ENCODE peak calls at places on chromosomes 12 and 14, in six cellular contexts. L is mucosa of gallbladder; G is activated CD8-positive, alpha-beta memory T cell treated with anti-CD3 and anti-CD28 coated beads for 4 hours; Z is Right ventricle myocardium superior; S is NCI-H1436; R is cardiac fibroblast. V is an unnamed sample.

GRCh38 chr12:68189766-68190700 is 30.5 kb upstream of the IFNG start:
- DNase-seq in L (no peak), G (peak; percentile 12), Z (no peak), S (no peak), R (peak; percentile 23), V (no peak)

GRCh38 chr12:131112690-131113290 is 159.1 kb downstream of the ADGRD1 start:
- DNase-seq in L (no peak), G (no peak), Z (peak; percentile 24), S (no peak), R (no peak), V (no peak)

GRCh38 chr14:93269341-93270068 is 62.4 kb downstream of the UBR7 start:
- DNase-seq in L (no peak), G (no peak), Z (no peak), S (no peak), R (peak; percentile 36), V (peak; percentile 42)

GRCh38 chr12:124305136-124305535 is 10.2 kb downstream of the RFLNA start:
- DNase-seq in L (no peak), G (no peak), Z (peak; percentile 20), S (no peak), R (no peak), V (no peak)

GRCh38 chr14:38129705-38130104 is 78.0 kb upstream of the SSTR1 start:
- DNase-seq in L (no peak), G (no peak), Z (no peak), S (no peak), R (no peak), V (no peak)

GRCh38 chr12:93751864-93752610 is 74.9 kb downstream of the CRADD start:
- DNase-seq in L (no peak), G (no peak), Z (no peak), S (no peak), R (peak; percentile 18), V (peak; percentile 61)

GRCh38 chr12:92927055-92927435 is 2.0 kb downstream of the EEA1 start:
- DNase-seq in L (no peak), G (peak; percentile 38), Z (no peak), S (no peak), R (peak; percentile 65), V (peak; percentile 91)

GRCh38 chr12:24880732-24881131 is 68.2 kb downstream of the BCAT1 start:
- DNase-seq in L (no peak), G (no peak), Z (no peak), S (no peak), R (no peak), V (no peak)

GRCh38 chr14:102481791-102482238 is 27.8 kb downstream of the ANKRD9 start:
- DNase-seq in L (peak; percentile 45), G (no peak), Z (no peak), S (no peak), R (no peak), V (no peak)

GRCh38 chr14:88245321-88245720 is 77.7 kb downstream of the KCNK10 start:
- DNase-seq in L (no peak), G (no peak), Z (no peak), S (peak; percentile 64), R (no peak), V (no peak)

GRCh38 chr14:57080691-57081090 is 188.0 kb downstream of the EXOC5 start:
- DNase-seq in L (no peak), G (no peak), Z (no peak), S (no peak), R (no peak), V (no peak)

GRCh38 chr12:10361084-10361483 is 28.8 kb downstream of the KLRK1 start:
- DNase-seq in L (no peak), G (no peak), Z (no peak), S (peak; percentile 31), R (peak; percentile 65), V (no peak)

GRCh38 chr12:72295744-72296143 is 23.6 kb downstream of the TRHDE start:
- DNase-seq in L (no peak), G (no peak), Z (no peak), S (no peak), R (no peak), V (peak; percentile 39)

GRCh38 chr12:32102234-32102633 is 4.4 kb upstream of the BICD1 start:
- DNase-seq in L (no peak), G (no peak), Z (no peak), S (no peak), R (peak; percentile 54), V (no peak)

GRCh38 chr14:23512156-23512555 is 39.4 kb downstream of the ZFHX2 start:
- DNase-seq in L (no peak), G (no peak), Z (no peak), S (peak; percentile 43), R (no peak), V (no peak)

GRCh38 chr14:99793213-99794155 is at the start of gene EML1:
- DNase-seq in L (peak; percentile 78), G (peak; percentile 15), Z (peak; percentile 89), S (peak; percentile 74), R (peak; percentile 89), V (peak; percentile 85)

GRCh38 chr14:90698379-90698869 is 117.8 kb downstream of the TTC7B start:
- DNase-seq in L (no peak), G (no peak), Z (peak; percentile 86), S (no peak), R (peak; percentile 87), V (peak; percentile 73)

GRCh38 chr12:132593521-132593920 is 16.9 kb downstream of the LRCOL1 start:
- DNase-seq in L (no peak), G (no peak), Z (no peak), S (no peak), R (no peak), V (no peak)

GRCh38 chr12:30858471-30858870 is 68.1 kb upstream of the TSPAN11 start:
- DNase-seq in L (no peak), G (no peak), Z (no peak), S (no peak), R (no peak), V (no peak)

GRCh38 chr14:35234007-35234406 is 58.2 kb upstream of the PSMA6 start:
- DNase-seq in L (no peak), G (no peak), Z (no peak), S (no peak), R (peak; percentile 24), V (peak; percentile 77)

GRCh38 chr14:104993306-104993705 is 7.7 kb downstream of the CLBA1 start:
- DNase-seq in L (no peak), G (no peak), Z (no peak), S (no peak), R (no peak), V (no peak)

GRCh38 chr14:99755629-99756603 is 37.3 kb upstream of the EML1 start:
- DNase-seq in L (peak; percentile 74), G (no peak), Z (peak; percentile 91), S (no peak), R (peak; percentile 90), V (peak; percentile 91)

GRCh38 chr12:53766881-53767280 is 15.1 kb upstream of the CISTR start:
- DNase-seq in L (no peak), G (no peak), Z (no peak), S (no peak), R (no peak), V (no peak)

GRCh38 chr12:98002887-98003493 is 512.4 kb upstream of the TMPO start:
- DNase-seq in L (peak; percentile 27), G (no peak), Z (no peak), S (peak; percentile 74), R (peak; percentile 14), V (peak; percentile 26)

GRCh38 chr14:88804035-88804434 is 11.3 kb upstream of the EML5 start:
- DNase-seq in L (no peak), G (no peak), Z (no peak), S (no peak), R (no peak), V (no peak)

GRCh38 chr14:92937229-92937937 is 14.4 kb downstream of the CHGA start:
- DNase-seq in L (no peak), G (no peak), Z (no peak), S (peak; percentile 83), R (no peak), V (no peak)

GRCh38 chr12:92530706-92531105 is 172.1 kb upstream of the PLEKHG7 start:
- DNase-seq in L (no peak), G (no peak), Z (no peak), S (no peak), R (no peak), V (no peak)

GRCh38 chr14:77139540-77140342 is 1.9 kb downstream of the ZDHHC22 start:
- DNase-seq in L (no peak), G (no peak), Z (no peak), S (peak; percentile 44), R (no peak), V (no peak)

GRCh38 chr14:90999299-90999698 is 61.1 kb downstream of the RPS6KA5 start:
- DNase-seq in L (no peak), G (no peak), Z (no peak), S (no peak), R (no peak), V (no peak)

GRCh38 chr14:23727566-23728335 is 91.6 kb downstream of the DHRS2 start:
- DNase-seq in L (no peak), G (no peak), Z (no peak), S (peak; percentile 5), R (peak; percentile 23), V (peak; percentile 4)

V was measured in fibroblast of gingiva.